ENCODE peak calls at places on chromosomes 4 and X, in four cellular contexts. One of them, this sample, is unnamed.

GRCh38 chrX:34879876-34880275 is 62.7 kb upstream of the FAM47B start:
- DNase-seq in K562: no peak
- DNase-seq in GM12878: no peak
- DNase-seq in H1: no peak
- DNase-seq in this sample: no peak

GRCh38 chrX:70096052-70096451 is 33.8 kb downstream of the OTUD6A start:
- DNase-seq in K562: peak
- DNase-seq in GM12878: no peak
- DNase-seq in H1: no peak
- DNase-seq in this sample: peak

GRCh38 chr4:30696195-30696594 is 24.0 kb upstream of the PCDH7 start:
- DNase-seq in K562: no peak
- DNase-seq in GM12878: no peak
- DNase-seq in H1: no peak
- DNase-seq in this sample: no peak

GRCh38 chr4:94332983-94333590 is 9.5 kb downstream of the HPGDS start:
- DNase-seq in K562: peak
- DNase-seq in GM12878: no peak
- DNase-seq in H1: no peak
- DNase-seq in this sample: no peak

GRCh38 chr4:74628808-74629616 is 165.3 kb downstream of the BTC start:
- DNase-seq in K562: no peak
- DNase-seq in GM12878: no peak
- DNase-seq in H1: no peak
- DNase-seq in this sample: no peak

GRCh38 chrX:25544641-25545040 is 528.9 kb upstream of the ARX start:
- DNase-seq in K562: no peak
- DNase-seq in GM12878: no peak
- DNase-seq in H1: no peak
- DNase-seq in this sample: no peak

GRCh38 chr4:3615386-3616286 is 83.4 kb upstream of the LRPAP1 start:
- DNase-seq in K562: no peak
- DNase-seq in GM12878: no peak
- DNase-seq in H1: no peak
- DNase-seq in this sample: no peak

GRCh38 chr4:181613210-181613609 is 630.0 kb upstream of the TENM3 start:
- DNase-seq in K562: no peak
- DNase-seq in GM12878: no peak
- DNase-seq in H1: no peak
- DNase-seq in this sample: no peak

GRCh38 chrX:109270580-109271484 is 211.1 kb downstream of the GUCY2F start:
- DNase-seq in K562: no peak
- DNase-seq in GM12878: peak
- DNase-seq in H1: no peak
- DNase-seq in this sample: peak

GRCh38 chr4:7758444-7758815 is 181.2 kb downstream of the AFAP1 start:
- DNase-seq in K562: no peak
- DNase-seq in GM12878: no peak
- DNase-seq in H1: no peak
- DNase-seq in this sample: no peak

GRCh38 chr4:7757501-7758443 is 181.9 kb downstream of the AFAP1 start:
- DNase-seq in K562: no peak
- DNase-seq in GM12878: no peak
- DNase-seq in H1: no peak
- DNase-seq in this sample: no peak

GRCh38 chr4:7760228-7760627 is 179.4 kb downstream of the AFAP1 start:
- DNase-seq in K562: no peak
- DNase-seq in GM12878: no peak
- DNase-seq in H1: no peak
- DNase-seq in this sample: no peak

GRCh38 chr4:7759635-7760034 is 180.0 kb downstream of the AFAP1 start:
- DNase-seq in K562: no peak
- DNase-seq in GM12878: no peak
- DNase-seq in H1: no peak
- DNase-seq in this sample: no peak

GRCh38 chr4:7759221-7759620 is 180.4 kb downstream of the AFAP1 start:
- DNase-seq in K562: no peak
- DNase-seq in GM12878: no peak
- DNase-seq in H1: no peak
- DNase-seq in this sample: no peak
- TF ChIP-seq SIN3A in K562: no peak
- TF ChIP-seq SIN3A in GM12878: no peak
- TF ChIP-seq SIN3A in H1: no peak
- TF ChIP-seq SIN3A in this sample: no peak

DNA sequence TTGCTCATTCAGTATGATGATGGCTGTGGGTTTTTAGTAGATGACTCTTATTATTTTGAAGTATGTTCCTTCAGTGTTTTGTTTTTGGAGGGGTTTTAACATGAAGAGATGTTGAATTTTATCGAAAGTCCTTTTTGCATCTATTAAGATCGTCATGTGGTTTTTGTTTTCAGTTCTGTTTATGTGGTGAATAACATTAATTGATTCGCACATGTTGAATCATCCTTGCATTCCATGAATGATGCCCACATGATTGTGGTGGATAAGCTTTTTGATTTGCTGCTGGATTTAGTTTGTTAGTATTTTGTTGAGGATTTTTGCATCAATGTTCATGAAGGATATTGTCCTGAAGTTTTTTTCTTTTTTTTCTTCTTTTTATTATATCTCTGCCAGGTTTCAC is 347.4 kb upstream of the EPHA5 start:
- DNase-seq in K562: no peak
- DNase-seq in GM12878: no peak
- DNase-seq in H1: no peak
- DNase-seq in this sample: no peak
- TF ChIP-seq EGR1 in K562: no peak
- TF ChIP-seq EGR1 in GM12878: no peak
- TF ChIP-seq EGR1 in H1: no peak
- TF ChIP-seq EGR1 in this sample: no peak

DNA sequence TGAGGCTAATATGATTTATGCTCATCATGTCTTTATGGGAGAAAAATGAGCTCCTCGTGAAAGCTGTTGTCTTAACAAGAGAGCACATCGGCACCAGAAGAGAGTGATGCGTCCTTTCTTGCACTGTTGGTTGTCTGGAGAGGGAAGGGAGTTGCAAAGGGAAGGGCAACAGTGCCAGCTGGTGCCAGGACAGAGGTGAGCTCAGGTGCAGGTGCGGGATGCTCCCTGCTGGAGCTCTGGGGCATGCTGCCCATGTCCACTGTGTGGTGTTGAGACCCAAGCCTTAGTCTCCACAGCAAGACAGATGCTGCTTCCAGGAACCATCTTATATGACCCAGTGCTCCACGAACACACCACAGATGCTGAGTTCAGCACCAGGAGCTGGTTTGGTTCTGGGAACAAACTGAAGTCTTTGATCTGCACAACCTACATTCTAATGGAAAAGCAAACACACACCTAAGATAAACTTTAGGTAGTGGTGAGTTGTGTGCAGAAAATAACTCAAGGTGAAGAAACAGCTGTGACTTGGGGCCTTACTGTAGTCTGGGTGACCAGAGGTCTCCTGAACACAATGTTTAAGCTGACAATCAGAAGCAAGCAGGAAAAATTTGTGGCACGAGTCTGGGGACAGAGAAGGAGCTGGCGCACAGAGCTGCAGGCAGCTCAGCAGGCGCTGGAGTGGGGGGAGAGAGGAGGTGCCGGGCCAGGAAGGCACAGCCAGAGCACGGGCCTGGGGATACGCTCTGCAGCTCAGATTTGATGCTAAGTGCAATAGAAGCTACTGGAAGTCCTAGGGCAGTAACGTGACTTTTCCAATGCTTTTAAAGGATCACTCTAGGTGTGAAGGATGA is 73.2 kb downstream of the HAUS3 start:
- DNase-seq in K562: no peak
- DNase-seq in GM12878: no peak
- DNase-seq in H1: no peak
- DNase-seq in this sample: no peak
- TF ChIP-seq SIN3A in K562: no peak
- TF ChIP-seq SIN3A in GM12878: no peak
- TF ChIP-seq SIN3A in H1: no peak
- TF ChIP-seq SIN3A in this sample: no peak

DNA sequence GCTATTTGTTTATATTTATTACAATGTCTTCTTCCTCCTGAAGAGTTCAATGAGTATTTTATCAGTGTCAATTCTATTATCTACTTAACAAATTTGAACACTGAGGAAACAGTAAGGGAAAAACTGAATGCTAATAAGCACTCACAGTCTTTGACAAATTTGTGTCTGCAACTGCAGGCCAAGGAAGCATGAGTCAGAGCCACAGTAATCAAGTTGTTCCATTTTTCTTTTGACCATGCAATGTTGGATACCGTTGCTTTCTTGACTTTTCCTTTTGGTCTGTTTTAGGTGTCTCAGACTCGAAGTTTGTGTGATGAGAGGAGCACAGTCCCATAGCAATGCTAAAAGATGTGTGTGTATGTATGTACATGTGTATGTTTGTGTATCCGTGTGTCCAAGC is 359.6 kb downstream of the IL1RAPL1 start:
- DNase-seq in K562: no peak
- DNase-seq in GM12878: no peak
- DNase-seq in H1: no peak
- DNase-seq in this sample: no peak
- TF ChIP-seq EGR1 in K562: no peak
- TF ChIP-seq EGR1 in GM12878: no peak
- TF ChIP-seq EGR1 in H1: no peak
- TF ChIP-seq EGR1 in this sample: no peak

GRCh38 chr4:79046191-79046590 is 107.0 kb upstream of the PAQR3 start:
- DNase-seq in K562: no peak
- DNase-seq in GM12878: no peak
- DNase-seq in H1: no peak
- DNase-seq in this sample: no peak

GRCh38 chr4:79053754-79054153 is 114.5 kb upstream of the PAQR3 start:
- DNase-seq in K562: no peak
- DNase-seq in GM12878: no peak
- DNase-seq in H1: no peak
- DNase-seq in this sample: no peak

GRCh38 chr4:79048878-79049277 is 109.6 kb upstream of the PAQR3 start:
- DNase-seq in K562: no peak
- DNase-seq in GM12878: no peak
- DNase-seq in H1: no peak
- DNase-seq in this sample: no peak

GRCh38 chr4:79049840-79050520 is 110.7 kb upstream of the PAQR3 start:
- DNase-seq in K562: no peak
- DNase-seq in GM12878: no peak
- DNase-seq in H1: no peak
- DNase-seq in this sample: no peak

DNA sequence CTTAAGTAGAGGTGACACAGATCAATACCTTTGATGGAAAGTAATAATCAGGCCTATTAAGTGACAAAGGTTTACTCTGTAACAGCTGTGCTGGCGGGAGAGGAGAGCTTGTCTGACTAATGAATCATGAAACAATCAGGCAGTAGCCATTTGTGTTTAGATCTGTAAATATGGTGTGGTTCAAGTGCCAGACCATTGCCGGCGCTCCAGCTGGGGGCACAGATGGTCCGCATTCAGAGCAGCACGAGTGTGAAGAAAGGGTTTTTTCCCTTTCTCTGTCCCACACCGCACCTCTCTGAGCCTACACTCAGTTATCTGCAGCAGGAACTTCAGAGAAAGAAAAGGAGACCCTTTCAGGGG is 111.3 kb upstream of the PAQR3 start:
- DNase-seq in K562: no peak
- DNase-seq in GM12878: no peak
- DNase-seq in H1: no peak
- DNase-seq in this sample: no peak
- TF ChIP-seq SIN3A in K562: no peak
- TF ChIP-seq SIN3A in GM12878: no peak
- TF ChIP-seq SIN3A in H1: no peak
- TF ChIP-seq SIN3A in this sample: no peak

DNA sequence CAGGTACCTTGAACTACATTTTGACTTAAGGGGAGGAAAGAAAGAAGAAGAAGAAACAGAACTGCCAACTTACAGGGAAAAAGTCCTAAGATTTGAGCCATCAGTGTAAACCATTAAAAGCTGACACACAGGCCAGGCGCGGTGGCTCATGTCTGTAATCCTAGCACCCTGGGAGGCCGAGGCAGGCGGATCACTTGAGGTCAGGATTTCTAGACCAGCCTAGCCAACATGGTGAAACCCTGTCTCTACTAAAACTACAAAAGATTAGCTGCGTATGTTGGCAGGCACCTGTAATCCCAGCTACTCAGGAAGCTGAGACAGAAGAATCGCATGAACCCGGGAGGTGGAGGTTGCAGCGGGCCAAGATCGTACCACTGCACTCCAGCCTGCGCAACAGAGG is 389.7 kb upstream of the FAM241A start:
- DNase-seq in K562: no peak
- DNase-seq in GM12878: no peak
- DNase-seq in H1: no peak
- DNase-seq in this sample: no peak
- TF ChIP-seq EGR1 in K562: no peak
- TF ChIP-seq EGR1 in GM12878: no peak
- TF ChIP-seq EGR1 in H1: no peak
- TF ChIP-seq EGR1 in this sample: no peak

DNA sequence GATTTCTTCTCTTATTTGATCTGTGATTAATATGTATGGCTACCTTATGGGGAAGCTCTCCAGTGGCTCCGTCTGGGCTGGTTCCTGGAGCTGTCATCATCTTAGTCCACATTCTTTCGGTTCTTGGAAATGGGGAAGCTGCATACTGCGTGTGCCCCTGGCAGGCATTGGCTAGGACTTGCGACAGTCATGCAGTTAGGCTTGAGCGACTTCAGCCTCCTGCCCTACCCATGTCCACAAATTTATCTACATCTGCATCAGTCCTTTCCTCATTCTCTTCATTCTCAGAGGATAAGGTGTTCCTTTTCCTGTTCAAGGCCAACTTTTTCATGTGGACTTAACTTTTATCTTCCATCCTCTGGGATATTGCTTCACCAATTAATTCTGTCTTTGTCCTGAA is 214.2 kb downstream of the RELL1 start:
- DNase-seq in K562: no peak
- DNase-seq in GM12878: no peak
- DNase-seq in H1: no peak
- DNase-seq in this sample: no peak
- TF ChIP-seq SIN3A in K562: no peak
- TF ChIP-seq SIN3A in GM12878: no peak
- TF ChIP-seq SIN3A in H1: no peak
- TF ChIP-seq SIN3A in this sample: no peak

DNA sequence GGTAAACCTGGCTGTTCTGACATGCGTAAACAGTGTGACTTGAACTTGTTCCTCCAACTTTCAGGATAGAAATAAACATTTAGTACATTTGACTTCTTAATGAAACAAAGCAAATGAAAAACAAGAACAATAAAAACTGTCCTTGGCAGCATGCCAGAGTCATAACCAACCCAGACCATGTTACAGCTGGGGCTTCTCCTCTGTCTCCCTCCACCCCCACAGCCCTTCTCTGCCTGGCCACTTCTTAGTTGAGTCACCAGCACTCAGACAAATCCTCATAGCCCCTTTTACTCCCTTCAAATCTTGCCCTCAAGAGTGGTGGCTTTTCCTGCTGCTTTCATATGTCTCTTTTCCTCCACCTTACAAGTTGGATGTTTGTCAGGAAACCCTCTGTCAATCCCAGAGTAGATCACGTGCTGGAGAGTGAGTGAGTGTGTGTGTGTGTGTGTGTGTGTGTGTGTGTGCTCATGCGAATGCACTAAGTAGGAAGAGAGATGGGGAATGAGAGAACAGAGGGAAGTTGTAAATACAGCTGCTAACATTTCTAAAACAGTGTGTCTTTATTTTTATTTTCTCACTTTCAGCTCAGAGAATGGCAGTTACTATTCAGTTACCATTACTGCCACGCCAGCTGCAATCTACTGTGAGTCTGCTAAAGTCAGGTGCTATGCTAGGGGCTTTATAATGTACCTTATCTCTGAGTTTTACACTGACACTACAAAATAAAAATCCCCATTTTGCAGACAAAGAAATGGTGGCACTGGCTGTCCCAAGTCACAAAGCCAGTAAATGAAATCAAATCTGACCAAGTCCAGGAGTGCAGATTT is 15.0 kb downstream of the SCARB2 start:
- DNase-seq in K562: peak
- DNase-seq in GM12878: peak
- DNase-seq in H1: no peak
- DNase-seq in this sample: no peak
- TF ChIP-seq EGR1 in K562: peak
- TF ChIP-seq EGR1 in GM12878: peak
- TF ChIP-seq EGR1 in H1: no peak
- TF ChIP-seq EGR1 in this sample: peak

This sample was measured in HCT116.